ENCODE peak calls at places on chromosomes 11 and 22, in seven cellular contexts. V, U, D, O, L, S and P are unnamed samples.

GRCh38 chr22:46290121-46290842 is 6.4 kb upstream of the GTSE1 start:
- DNase-seq in S (no peak), U (no peak), D (no peak), V (no peak), L (no peak), O (no peak), P (no peak)

GRCh38 chr11:65316979-65317786 is 2.5 kb downstream of the CDC42EP2 start:
- DNase-seq in V (peak), D (peak), L (no peak), U (peak), O (peak), S (no peak), P (peak)

GRCh38 chr22:36356708-36357694 is 30.8 kb downstream of the MYH9 start:
- DNase-seq in D (peak), V (no peak), U (no peak), L (no peak), O (no peak), S (no peak), P (peak)

GRCh38 chr11:27693398-27693797 is 6.9 kb downstream of the BDNF start:
- DNase-seq in U (no peak), D (peak), O (no peak), L (no peak), S (no peak), V (no peak), P (no peak)

GRCh38 chr22:39658367-39658766 is 87.8 kb downstream of the CACNA1I start:
- DNase-seq in L (no peak), O (no peak), U (no peak), V (no peak), S (no peak), D (no peak), P (no peak)

GRCh38 chr11:73760066-73760679 is 701 bp downstream of the RAB6A start:
- DNase-seq in U (peak), L (peak), S (no peak), O (peak), D (peak), V (peak), P (peak)

GRCh38 chr11:17384002-17384511 is 4.4 kb downstream of the KCNJ11 start:
- DNase-seq in V (peak), U (peak), O (peak), D (peak), L (peak), S (peak), P (peak)

GRCh38 chr11:101446238-101446637 is 137.6 kb downstream of the TRPC6 start:
- DNase-seq in V (no peak), U (no peak), O (peak), S (no peak), L (no peak), D (peak), P (peak)

GRCh38 chr11:24794064-24794463 is 297.2 kb downstream of the LUZP2 start:
- DNase-seq in U (no peak), L (no peak), V (no peak), S (no peak), O (no peak), D (no peak), P (no peak)

GRCh38 chr11:10379433-10379832 is 74.6 kb downstream of the ADM start:
- DNase-seq in O (peak), S (no peak), V (no peak), L (no peak), D (peak), U (no peak), P (peak)

GRCh38 chr22:31271485-31271884 is 20.8 kb downstream of the PIK3IP1 start:
- DNase-seq in S (no peak), D (no peak), L (no peak), O (no peak), V (no peak), U (no peak), P (no peak)

GRCh38 chr11:58497951-58498350 is 10.0 kb downstream of the OR5B21 start:
- DNase-seq in L (no peak), U (no peak), D (no peak), S (no peak), O (no peak), V (no peak), P (no peak)

GRCh38 chr11:134474942-134475341 is 62.9 kb upstream of the B3GAT1 start:
- DNase-seq in L (no peak), S (no peak), U (no peak), V (no peak), D (no peak), O (no peak), P (no peak)

GRCh38 chr11:13970986-13971385 is 8.5 kb downstream of the SPON1 start:
- DNase-seq in V (no peak), U (no peak), D (no peak), O (no peak), S (no peak), L (peak), P (peak)

GRCh38 chr11:71076525-71077304 is 175.7 kb downstream of the SHANK2 start:
- DNase-seq in V (no peak), O (no peak), S (no peak), U (no peak), L (no peak), D (no peak), P (no peak)

GRCh38 chr11:18853086-18853720 is 61.6 kb upstream of the PTPN5 start:
- DNase-seq in V (no peak), U (no peak), D (peak), S (no peak), L (peak), O (peak), P (peak)

GRCh38 chr22:39723899-39724351 is 153.4 kb downstream of the CACNA1I start:
- DNase-seq in U (peak), O (no peak), V (no peak), L (no peak), S (no peak), D (peak), P (peak)

GRCh38 chr11:69101100-69101791 is 52.5 kb downstream of the TPCN2 start:
- DNase-seq in D (peak), O (peak), L (peak), V (peak), S (peak), U (peak), P (peak)

GRCh38 chr11:96061730-96062524 is 138.0 kb upstream of the MTMR2 start:
- DNase-seq in L (peak), O (no peak), U (no peak), S (no peak), D (peak), V (no peak), P (peak)

GRCh38 chr11:134124660-134125451 is 56.0 kb downstream of the JAM3 start:
- DNase-seq in S (no peak), V (peak), D (peak), L (peak), O (peak), U (peak), P (no peak)

GRCh38 chr22:47176573-47177333 is 414.3 kb downstream of the TBC1D22A start:
- DNase-seq in O (no peak), V (no peak), L (no peak), U (peak), D (no peak), S (no peak), P (no peak)

GRCh38 chr22:20253161-20253560 is 15.0 kb downstream of the RTN4R start:
- DNase-seq in L (no peak), O (no peak), D (no peak), V (no peak), S (no peak), U (no peak), P (no peak)

DNA sequence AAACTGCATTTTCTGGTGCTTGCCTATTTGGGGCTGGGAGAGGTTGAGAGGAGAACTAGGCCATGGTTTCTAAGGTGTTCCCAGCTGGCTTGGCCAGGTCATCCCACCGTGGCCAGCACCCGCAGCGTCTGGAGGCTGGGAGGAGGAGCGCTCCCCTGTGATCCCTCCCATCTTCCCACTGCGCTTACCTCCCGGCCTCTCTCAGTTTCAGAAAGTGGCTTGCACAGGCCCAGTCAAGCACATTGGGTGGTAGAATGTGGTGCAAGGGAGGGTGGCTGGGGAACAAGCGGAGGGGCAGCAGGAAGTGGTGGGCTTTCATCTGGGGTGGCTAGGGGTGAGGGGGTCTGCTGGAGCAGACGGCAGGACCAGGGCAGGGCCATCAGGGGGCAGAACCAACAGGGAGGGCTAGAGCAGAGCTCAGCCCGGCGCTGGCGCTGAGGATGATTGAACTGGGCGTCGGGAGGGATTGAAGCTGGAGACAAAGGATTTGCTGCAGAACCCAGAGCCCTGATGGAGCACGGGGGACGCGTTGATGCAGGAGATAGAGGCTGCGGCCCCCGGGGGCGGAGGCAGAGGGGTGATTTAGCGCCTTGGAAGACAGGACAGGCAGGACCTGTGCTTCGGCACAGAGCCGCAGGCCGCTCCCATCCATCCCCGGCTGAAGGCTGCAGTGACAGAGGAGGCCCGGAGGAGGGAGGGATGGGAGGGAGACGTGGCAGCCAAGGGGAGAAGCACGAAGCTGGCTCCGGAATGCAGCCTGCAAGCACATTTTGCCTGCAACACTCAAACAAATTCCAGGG is 76.0 kb downstream of the TRIM29 start:
- DNase-seq in U (no peak), D (no peak), L (peak), S (no peak), V (peak), O (peak), P (peak)
- TF ChIP-seq CTCF in U (no peak), D (no peak), L (no peak), S (no peak), V (no peak), O (peak), P (no peak)

GRCh38 chr11:115500547-115501503 is 3.4 kb downstream of the CADM1 start:
- DNase-seq in V (no peak), U (no peak), D (no peak), O (no peak), S (no peak), L (no peak), P (no peak)
- H3K4me3 ChIP-seq in V (no peak), U (no peak), D (no peak), O (no peak), S (no peak), L (no peak), P (no peak)

GRCh38 chr11:33257160-33257896 is at the start of gene HIPK3:
- DNase-seq in U (peak), D (peak), V (peak), O (peak), L (peak), S (no peak), P (peak)
- TF ChIP-seq CTCF in U (peak), D (no peak), V (peak), O (no peak), L (peak), S (peak), P (no peak)

DNA sequence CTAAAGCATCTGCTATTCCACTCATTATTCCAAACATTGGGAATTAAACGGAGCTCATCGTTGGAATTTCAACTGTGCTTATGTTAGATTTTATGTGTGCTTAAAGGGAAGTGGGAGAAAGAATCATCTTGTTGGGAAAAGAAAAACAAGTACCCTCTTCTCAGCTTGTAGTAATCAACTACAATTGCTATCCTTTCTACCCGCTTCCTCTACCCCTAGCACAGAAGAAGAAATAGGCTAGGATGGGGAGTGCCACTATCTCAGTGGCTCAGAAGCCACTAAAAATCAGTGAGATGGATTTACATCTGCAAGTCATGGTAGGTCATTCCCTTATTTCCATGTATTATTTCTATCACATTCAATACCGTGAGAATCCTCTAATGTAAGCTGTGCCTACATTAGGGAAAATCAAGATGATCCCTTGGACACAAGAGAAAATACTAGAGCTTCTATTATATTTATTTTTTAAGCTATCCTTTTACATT is 97.9 kb upstream of the CD44 start:
- DNase-seq in D (no peak), V (no peak), L (no peak), O (no peak), U (no peak), S (no peak), P (no peak)
- H3K4me3 ChIP-seq in D (no peak), V (no peak), L (no peak), O (no peak), U (no peak), S (no peak), P (no peak)

GRCh38 chr22:45285431-45286058 is 796 bp downstream of the UPK3A start:
- DNase-seq in L (peak), S (no peak), O (no peak), U (no peak), D (no peak), V (no peak), P (no peak)
- TF ChIP-seq CTCF in L (no peak), S (no peak), O (no peak), U (no peak), D (no peak), V (no peak), P (no peak)

DNA sequence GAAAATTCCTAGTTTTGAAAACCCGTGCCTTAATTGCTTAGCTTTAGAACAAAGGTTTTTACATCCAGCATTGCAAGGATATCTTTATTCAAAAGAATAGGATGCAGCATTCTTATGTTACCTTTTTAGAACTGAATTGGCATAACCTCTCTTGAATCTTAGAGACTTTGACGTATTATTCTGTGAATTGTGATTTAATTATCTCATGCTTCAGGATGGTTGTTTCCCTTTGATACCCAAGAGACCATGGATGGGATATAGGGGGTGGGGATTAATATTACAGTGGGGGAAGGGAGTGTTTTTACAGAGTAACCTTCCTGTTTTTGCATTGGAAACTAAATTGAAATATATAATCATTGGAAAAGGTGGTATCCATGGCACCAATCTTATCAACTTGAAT is 49.5 kb downstream of the ARHGEF12 start:
- DNase-seq in O (no peak), V (no peak), L (no peak), S (no peak), D (no peak), U (no peak), P (no peak)
- H3K4me3 ChIP-seq in O (no peak), V (no peak), L (no peak), S (no peak), D (no peak), U (no peak), P (no peak)

GRCh38 chr11:107018274-107018901 is at the start of gene GUCY1A2:
- DNase-seq in S (no peak), V (no peak), L (peak), O (no peak), D (peak), U (no peak), P (no peak)

GRCh38 chr11:107018902-107019493 is 722 bp upstream of the GUCY1A2 start:
- DNase-seq in O (peak), D (peak), L (peak), V (peak), U (peak), S (peak), P (peak)

GRCh38 chr11:107017104-107017432 is 1.2 kb downstream of the GUCY1A2 start:
- DNase-seq in O (no peak), U (no peak), S (no peak), L (no peak), D (peak), V (no peak), P (no peak)

GRCh38 chr11:107014871-107015270 is 3.4 kb downstream of the GUCY1A2 start:
- DNase-seq in D (peak), S (no peak), L (no peak), U (no peak), V (no peak), O (no peak), P (no peak)

GRCh38 chr11:107017433-107018227 is 646 bp downstream of the GUCY1A2 start:
- DNase-seq in V (no peak), U (peak), L (peak), D (peak), S (no peak), O (peak), P (peak)
- TF ChIP-seq CTCF in V (peak), U (peak), L (peak), D (peak), S (peak), O (peak), P (peak)